ENCODE peak calls at places on chromosomes 12 and 14, in ten cellular contexts. F is WTC11; L is AG10803; D is GDM1; C is hippocampal formation; O is suprapubic skin; V is T-helper 9 cell; U is stimulated activated naive CD4-positive, alpha-beta T cell; Y is OCI-LY7; Z is HFFc6. A is an unnamed sample.

GRCh38 chr12:41286426-41286825 is 98.3 kb downstream of the PDZRN4 start:
- DNase-seq in L (no peak), Z (no peak), O (no peak), U (no peak), Y (no peak), C (no peak), D (no peak), F (no peak), V (no peak), A (no peak)

GRCh38 chr14:102931580-102932285 is 9.3 kb downstream of the AMN start:
- DNase-seq in V (no peak), U (no peak), D (no peak), C (no peak), Y (no peak), Z (no peak), O (no peak), F (no peak), L (no peak), A (no peak)

GRCh38 chr12:100868487-100868886 is 73.9 kb downstream of the ANO4 start:
- DNase-seq in Y (no peak), Z (no peak), D (no peak), U (no peak), F (no peak), V (no peak), L (peak; percentile 64), O (no peak), C (no peak), A (no peak)

GRCh38 chr12:92623386-92623785 is 79.4 kb upstream of the PLEKHG7 start:
- DNase-seq in C (no peak), U (no peak), Z (peak; percentile 30), D (no peak), V (no peak), O (no peak), Y (no peak), L (no peak), F (no peak), A (no peak)

GRCh38 chr14:104107101-104107581 is 21.6 kb downstream of the ASPG start:
- DNase-seq in F (peak; percentile 10), U (no peak), L (no peak), O (peak; percentile 76), Y (no peak), C (no peak), Z (no peak), V (no peak), D (no peak), A (no peak)

GRCh38 chr14:67704484-67705089 is 2.9 kb downstream of the RDH12 start:
- DNase-seq in Y (peak; percentile 79), L (peak; percentile 50), O (no peak), C (peak; percentile 89), U (peak; percentile 64), V (no peak), F (no peak), D (peak; percentile 36), Z (peak; percentile 43), A (no peak)

GRCh38 chr14:23816371-23816770 is 137.2 kb upstream of the DHRS4 start:
- DNase-seq in Z (no peak), F (no peak), L (no peak), U (no peak), D (no peak), C (no peak), O (no peak), Y (no peak), V (no peak), A (no peak)

GRCh38 chr12:70268972-70269371 is 25.7 kb downstream of the CNOT2 start:
- DNase-seq in Z (no peak), D (no peak), U (no peak), V (no peak), O (no peak), Y (no peak), L (no peak), C (no peak), F (no peak), A (no peak)

GRCh38 chr12:27592548-27592947 is 68.5 kb downstream of the PPFIBP1 start:
- DNase-seq in D (no peak), C (no peak), U (no peak), Y (no peak), Z (peak; percentile 77), V (no peak), L (peak; percentile 79), F (no peak), O (no peak), A (no peak)

GRCh38 chr12:122067966-122068365 is 10.6 kb upstream of the MLXIP start:
- DNase-seq in Z (no peak), D (no peak), Y (peak; percentile 90), L (no peak), F (no peak), U (peak; percentile 36), V (no peak), C (no peak), O (no peak), A (no peak)

GRCh38 chr12:109879332-109880048 is 851 bp downstream of the GLTP start:
- DNase-seq in C (no peak), F (no peak), U (peak; percentile 25), O (no peak), D (no peak), Y (no peak), Z (no peak), L (peak; percentile 34), V (no peak), A (no peak)

GRCh38 chr14:100525615-100526014 is 61.6 kb downstream of the BEGAIN start:
- DNase-seq in L (no peak), V (no peak), F (peak; percentile 6), O (peak; percentile 67), Z (no peak), D (no peak), C (no peak), U (no peak), Y (no peak), A (peak; percentile 49)

GRCh38 chr14:74879427-74880180 is 2.1 kb upstream of the DLST start:
- DNase-seq in D (no peak), U (no peak), V (no peak), L (no peak), F (no peak), Y (no peak), O (no peak), Z (no peak), C (no peak), A (no peak)

GRCh38 chr12:76072568-76072967 is 11.9 kb downstream of the NAP1L1 start:
- DNase-seq in O (no peak), F (no peak), U (no peak), D (no peak), Y (no peak), C (no peak), Z (no peak), V (no peak), L (no peak), A (no peak)

GRCh38 chr14:81990312-81990761 is 456.7 kb upstream of the SEL1L start:
- DNase-seq in V (peak; percentile 4), L (peak; percentile 29), Z (peak; percentile 22), C (peak; percentile 65), D (peak; percentile 40), U (peak; percentile 12), O (no peak), F (peak; percentile 46), Y (peak; percentile 57), A (no peak)

A was measured in cardiac septum.